ENCODE peak calls at places on chromosomes 13 and 19, in nine cellular contexts. One of them, this sample, is unnamed.

GRCh38 chr13:111629016-111629415 is 308.6 kb downstream of the TEX29 start:
- DNase-seq in HCT116: no peak
- DNase-seq in naive thymus-derived CD4-positive, alpha-beta T cell: no peak
- DNase-seq in fibroblast of mammary gland: no peak
- DNase-seq in T-helper 9 cell: no peak
- DNase-seq in left lung: no peak
- DNase-seq in tibial nerve: no peak
- DNase-seq in DMS153: no peak
- DNase-seq in fibroblast of pulmonary artery: no peak
- DNase-seq in this sample: no peak

GRCh38 chr19:58439576-58440554 is at the start of gene ZNF132:
- DNase-seq in DMS153: peak; percentile 99
- DNase-seq in T-helper 9 cell: peak; percentile 89
- DNase-seq in tibial nerve: peak; percentile 95
- DNase-seq in fibroblast of pulmonary artery: peak; percentile 100
- DNase-seq in fibroblast of mammary gland: peak; percentile 100
- DNase-seq in HCT116: no peak
- DNase-seq in left lung: peak; percentile 96
- DNase-seq in naive thymus-derived CD4-positive, alpha-beta T cell: peak; percentile 95
- DNase-seq in this sample: peak; percentile 97

GRCh38 chr13:48817166-48817802 is 158.4 kb upstream of the FNDC3A start:
- DNase-seq in fibroblast of mammary gland: no peak
- DNase-seq in left lung: no peak
- DNase-seq in DMS153: no peak
- DNase-seq in HCT116: no peak
- DNase-seq in tibial nerve: no peak
- DNase-seq in fibroblast of pulmonary artery: no peak
- DNase-seq in T-helper 9 cell: no peak
- DNase-seq in naive thymus-derived CD4-positive, alpha-beta T cell: no peak
- DNase-seq in this sample: no peak

GRCh38 chr13:33193428-33193974 is 92.1 kb downstream of the STARD13 start:
- DNase-seq in fibroblast of pulmonary artery: peak; percentile 55
- DNase-seq in naive thymus-derived CD4-positive, alpha-beta T cell: no peak
- DNase-seq in left lung: no peak
- DNase-seq in tibial nerve: no peak
- DNase-seq in HCT116: no peak
- DNase-seq in DMS153: no peak
- DNase-seq in T-helper 9 cell: no peak
- DNase-seq in fibroblast of mammary gland: no peak
- DNase-seq in this sample: no peak

GRCh38 chr13:91745962-91746361 is 347.5 kb downstream of the GPC5 start:
- DNase-seq in fibroblast of pulmonary artery: no peak
- DNase-seq in tibial nerve: no peak
- DNase-seq in T-helper 9 cell: no peak
- DNase-seq in fibroblast of mammary gland: no peak
- DNase-seq in naive thymus-derived CD4-positive, alpha-beta T cell: no peak
- DNase-seq in DMS153: no peak
- DNase-seq in left lung: no peak
- DNase-seq in HCT116: no peak
- DNase-seq in this sample: no peak

GRCh38 chr19:28242317-28242927 is 970.5 kb downstream of the UQCRFS1 start:
- DNase-seq in HCT116: no peak
- DNase-seq in T-helper 9 cell: no peak
- DNase-seq in fibroblast of pulmonary artery: peak; percentile 46
- DNase-seq in naive thymus-derived CD4-positive, alpha-beta T cell: no peak
- DNase-seq in left lung: no peak
- DNase-seq in fibroblast of mammary gland: peak; percentile 55
- DNase-seq in tibial nerve: no peak
- DNase-seq in DMS153: peak; percentile 23
- DNase-seq in this sample: no peak

GRCh38 chr13:20191311-20191901 is 1.3 kb downstream of the GJB2 start:
- DNase-seq in DMS153: no peak
- DNase-seq in naive thymus-derived CD4-positive, alpha-beta T cell: no peak
- DNase-seq in HCT116: no peak
- DNase-seq in left lung: no peak
- DNase-seq in tibial nerve: no peak
- DNase-seq in T-helper 9 cell: no peak
- DNase-seq in fibroblast of pulmonary artery: no peak
- DNase-seq in fibroblast of mammary gland: peak; percentile 83
- DNase-seq in this sample: no peak

GRCh38 chr19:39512964-39513363 is 2.0 kb upstream of the SELENOV start:
- DNase-seq in DMS153: no peak
- DNase-seq in naive thymus-derived CD4-positive, alpha-beta T cell: no peak
- DNase-seq in HCT116: no peak
- DNase-seq in left lung: no peak
- DNase-seq in T-helper 9 cell: no peak
- DNase-seq in fibroblast of pulmonary artery: no peak
- DNase-seq in tibial nerve: no peak
- DNase-seq in fibroblast of mammary gland: no peak
- DNase-seq in this sample: no peak

GRCh38 chr13:107807306-107808073 is 407.8 kb downstream of the LIG4 start:
- DNase-seq in DMS153: peak; percentile 81
- DNase-seq in tibial nerve: no peak
- DNase-seq in left lung: no peak
- DNase-seq in naive thymus-derived CD4-positive, alpha-beta T cell: no peak
- DNase-seq in HCT116: no peak
- DNase-seq in fibroblast of pulmonary artery: peak; percentile 25
- DNase-seq in T-helper 9 cell: no peak
- DNase-seq in fibroblast of mammary gland: no peak
- DNase-seq in this sample: no peak

GRCh38 chr13:40624338-40624737 is 42.1 kb downstream of the FOXO1 start:
- DNase-seq in naive thymus-derived CD4-positive, alpha-beta T cell: no peak
- DNase-seq in fibroblast of pulmonary artery: no peak
- DNase-seq in DMS153: no peak
- DNase-seq in T-helper 9 cell: no peak
- DNase-seq in fibroblast of mammary gland: peak; percentile 77
- DNase-seq in left lung: no peak
- DNase-seq in HCT116: no peak
- DNase-seq in tibial nerve: no peak
- DNase-seq in this sample: no peak

GRCh38 chr19:35438527-35438926 is 9.5 kb upstream of the FFAR2 start:
- DNase-seq in DMS153: no peak
- DNase-seq in fibroblast of pulmonary artery: peak; percentile 27
- DNase-seq in left lung: no peak
- DNase-seq in fibroblast of mammary gland: no peak
- DNase-seq in naive thymus-derived CD4-positive, alpha-beta T cell: no peak
- DNase-seq in T-helper 9 cell: no peak
- DNase-seq in tibial nerve: no peak
- DNase-seq in HCT116: no peak
- DNase-seq in this sample: no peak

GRCh38 chr19:24033962-24034342 is 53.0 kb upstream of the ZNF254 start:
- DNase-seq in fibroblast of mammary gland: peak; percentile 72
- DNase-seq in naive thymus-derived CD4-positive, alpha-beta T cell: no peak
- DNase-seq in tibial nerve: no peak
- DNase-seq in fibroblast of pulmonary artery: peak; percentile 68
- DNase-seq in left lung: peak; percentile 78
- DNase-seq in DMS153: peak; percentile 33
- DNase-seq in T-helper 9 cell: peak; percentile 8
- DNase-seq in HCT116: no peak
- DNase-seq in this sample: peak; percentile 42

GRCh38 chr13:77310161-77310560 is 16.7 kb downstream of the MYCBP2 start:
- DNase-seq in fibroblast of mammary gland: no peak
- DNase-seq in HCT116: no peak
- DNase-seq in naive thymus-derived CD4-positive, alpha-beta T cell: no peak
- DNase-seq in tibial nerve: no peak
- DNase-seq in T-helper 9 cell: no peak
- DNase-seq in left lung: no peak
- DNase-seq in fibroblast of pulmonary artery: no peak
- DNase-seq in DMS153: no peak
- DNase-seq in this sample: no peak

GRCh38 chr19:41882568-41883462 is at the start of gene ARHGEF1:
- DNase-seq in HCT116: no peak
- DNase-seq in DMS153: no peak
- DNase-seq in fibroblast of pulmonary artery: no peak
- DNase-seq in fibroblast of mammary gland: no peak
- DNase-seq in tibial nerve: no peak
- DNase-seq in left lung: peak; percentile 96
- DNase-seq in T-helper 9 cell: peak; percentile 48
- DNase-seq in naive thymus-derived CD4-positive, alpha-beta T cell: peak; percentile 55
- DNase-seq in this sample: no peak